ENCODE peak calls at places on chromosomes 7 and 10, in nine cellular contexts. One of them, this sample, is unnamed.

GRCh38 chr7:151871189-151871735 is 5.7 kb downstream of the PRKAG2 start:
- DNase-seq in activated CD4-positive, alpha-beta T cell treated with anti-CD3 and anti-CD28 coated beads, Interleukin-2, amount 50 U/mL, for 1 hour: no peak
- DNase-seq in AML-193: no peak
- DNase-seq in activated T-cell treated with anti-CD3 and anti-CD28 coated beads for 1 hour: no peak
- DNase-seq in posterior vena cava: no peak
- DNase-seq in M059J: no peak
- DNase-seq in NCI-H2081: no peak
- DNase-seq in HFF-Myc: no peak
- DNase-seq in iris pigment epithelial cell: no peak
- DNase-seq in this sample: no peak

GRCh38 chr7:92295391-92295790 is 49.6 kb downstream of the ANKIB1 start:
- DNase-seq in M059J: no peak
- DNase-seq in iris pigment epithelial cell: peak
- DNase-seq in NCI-H2081: no peak
- DNase-seq in HFF-Myc: no peak
- DNase-seq in AML-193: no peak
- DNase-seq in activated CD4-positive, alpha-beta T cell treated with anti-CD3 and anti-CD28 coated beads, Interleukin-2, amount 50 U/mL, for 1 hour: no peak
- DNase-seq in activated T-cell treated with anti-CD3 and anti-CD28 coated beads for 1 hour: no peak
- DNase-seq in posterior vena cava: no peak
- DNase-seq in this sample: no peak

GRCh38 chr7:36165802-36166201 is 12.7 kb downstream of the EEPD1 start:
- DNase-seq in iris pigment epithelial cell: no peak
- DNase-seq in HFF-Myc: no peak
- DNase-seq in NCI-H2081: no peak
- DNase-seq in AML-193: no peak
- DNase-seq in activated T-cell treated with anti-CD3 and anti-CD28 coated beads for 1 hour: no peak
- DNase-seq in posterior vena cava: no peak
- DNase-seq in M059J: no peak
- DNase-seq in activated CD4-positive, alpha-beta T cell treated with anti-CD3 and anti-CD28 coated beads, Interleukin-2, amount 50 U/mL, for 1 hour: no peak
- DNase-seq in this sample: no peak

GRCh38 chr10:130575756-130576285 is 439.6 kb downstream of the GLRX3 start:
- DNase-seq in NCI-H2081: no peak
- DNase-seq in posterior vena cava: no peak
- DNase-seq in M059J: no peak
- DNase-seq in AML-193: no peak
- DNase-seq in iris pigment epithelial cell: no peak
- DNase-seq in activated T-cell treated with anti-CD3 and anti-CD28 coated beads for 1 hour: no peak
- DNase-seq in HFF-Myc: no peak
- DNase-seq in activated CD4-positive, alpha-beta T cell treated with anti-CD3 and anti-CD28 coated beads, Interleukin-2, amount 50 U/mL, for 1 hour: no peak
- DNase-seq in this sample: no peak

GRCh38 chr10:21011433-21012018 is 114.4 kb upstream of the NEBL start:
- DNase-seq in activated T-cell treated with anti-CD3 and anti-CD28 coated beads for 1 hour: no peak
- DNase-seq in activated CD4-positive, alpha-beta T cell treated with anti-CD3 and anti-CD28 coated beads, Interleukin-2, amount 50 U/mL, for 1 hour: no peak
- DNase-seq in AML-193: no peak
- DNase-seq in posterior vena cava: no peak
- DNase-seq in NCI-H2081: no peak
- DNase-seq in HFF-Myc: no peak
- DNase-seq in iris pigment epithelial cell: no peak
- DNase-seq in M059J: no peak
- DNase-seq in this sample: no peak

GRCh38 chr10:80260295-80261243 is 28.9 kb downstream of the MAT1A start:
- DNase-seq in iris pigment epithelial cell: no peak
- DNase-seq in NCI-H2081: peak
- DNase-seq in posterior vena cava: no peak
- DNase-seq in activated T-cell treated with anti-CD3 and anti-CD28 coated beads for 1 hour: no peak
- DNase-seq in M059J: peak
- DNase-seq in HFF-Myc: no peak
- DNase-seq in activated CD4-positive, alpha-beta T cell treated with anti-CD3 and anti-CD28 coated beads, Interleukin-2, amount 50 U/mL, for 1 hour: peak
- DNase-seq in AML-193: peak
- DNase-seq in this sample: peak

GRCh38 chr7:3162286-3162685 is 118.6 kb upstream of the CARD11 start:
- DNase-seq in M059J: no peak
- DNase-seq in posterior vena cava: no peak
- DNase-seq in activated CD4-positive, alpha-beta T cell treated with anti-CD3 and anti-CD28 coated beads, Interleukin-2, amount 50 U/mL, for 1 hour: no peak
- DNase-seq in NCI-H2081: no peak
- DNase-seq in activated T-cell treated with anti-CD3 and anti-CD28 coated beads for 1 hour: no peak
- DNase-seq in HFF-Myc: no peak
- DNase-seq in AML-193: peak
- DNase-seq in iris pigment epithelial cell: peak
- DNase-seq in this sample: peak

GRCh38 chr10:74823791-74824183 is 2.6 kb upstream of the KAT6B start:
- DNase-seq in M059J: no peak
- DNase-seq in HFF-Myc: no peak
- DNase-seq in posterior vena cava: no peak
- DNase-seq in iris pigment epithelial cell: no peak
- DNase-seq in activated CD4-positive, alpha-beta T cell treated with anti-CD3 and anti-CD28 coated beads, Interleukin-2, amount 50 U/mL, for 1 hour: no peak
- DNase-seq in NCI-H2081: no peak
- DNase-seq in AML-193: no peak
- DNase-seq in activated T-cell treated with anti-CD3 and anti-CD28 coated beads for 1 hour: no peak
- DNase-seq in this sample: no peak

GRCh38 chr7:31058122-31058521 is 6.0 kb downstream of the ADCYAP1R1 start:
- DNase-seq in iris pigment epithelial cell: peak
- DNase-seq in posterior vena cava: no peak
- DNase-seq in M059J: peak
- DNase-seq in AML-193: no peak
- DNase-seq in NCI-H2081: no peak
- DNase-seq in activated T-cell treated with anti-CD3 and anti-CD28 coated beads for 1 hour: no peak
- DNase-seq in HFF-Myc: no peak
- DNase-seq in activated CD4-positive, alpha-beta T cell treated with anti-CD3 and anti-CD28 coated beads, Interleukin-2, amount 50 U/mL, for 1 hour: no peak
- DNase-seq in this sample: peak

GRCh38 chr7:35513192-35513591 is 181.7 kb downstream of the HERPUD2 start:
- DNase-seq in AML-193: no peak
- DNase-seq in M059J: no peak
- DNase-seq in activated CD4-positive, alpha-beta T cell treated with anti-CD3 and anti-CD28 coated beads, Interleukin-2, amount 50 U/mL, for 1 hour: no peak
- DNase-seq in posterior vena cava: no peak
- DNase-seq in iris pigment epithelial cell: no peak
- DNase-seq in activated T-cell treated with anti-CD3 and anti-CD28 coated beads for 1 hour: no peak
- DNase-seq in HFF-Myc: no peak
- DNase-seq in NCI-H2081: no peak
- DNase-seq in this sample: no peak

GRCh38 chr7:140672382-140673062 is at the start of gene ADCK2:
- DNase-seq in M059J: no peak
- DNase-seq in AML-193: peak
- DNase-seq in NCI-H2081: peak
- DNase-seq in activated CD4-positive, alpha-beta T cell treated with anti-CD3 and anti-CD28 coated beads, Interleukin-2, amount 50 U/mL, for 1 hour: peak
- DNase-seq in HFF-Myc: no peak
- DNase-seq in activated T-cell treated with anti-CD3 and anti-CD28 coated beads for 1 hour: peak
- DNase-seq in iris pigment epithelial cell: no peak
- DNase-seq in posterior vena cava: peak
- DNase-seq in this sample: peak

GRCh38 chr7:158549176-158549833 is 38.3 kb downstream of the PTPRN2 start:
- DNase-seq in posterior vena cava: peak
- DNase-seq in NCI-H2081: no peak
- DNase-seq in activated CD4-positive, alpha-beta T cell treated with anti-CD3 and anti-CD28 coated beads, Interleukin-2, amount 50 U/mL, for 1 hour: no peak
- DNase-seq in iris pigment epithelial cell: no peak
- DNase-seq in M059J: no peak
- DNase-seq in activated T-cell treated with anti-CD3 and anti-CD28 coated beads for 1 hour: no peak
- DNase-seq in HFF-Myc: no peak
- DNase-seq in AML-193: no peak
- DNase-seq in this sample: peak

GRCh38 chr7:20307901-20308300 is 22.8 kb upstream of the ITGB8 start:
- DNase-seq in iris pigment epithelial cell: no peak
- DNase-seq in activated CD4-positive, alpha-beta T cell treated with anti-CD3 and anti-CD28 coated beads, Interleukin-2, amount 50 U/mL, for 1 hour: no peak
- DNase-seq in activated T-cell treated with anti-CD3 and anti-CD28 coated beads for 1 hour: no peak
- DNase-seq in posterior vena cava: no peak
- DNase-seq in AML-193: no peak
- DNase-seq in HFF-Myc: no peak
- DNase-seq in NCI-H2081: no peak
- DNase-seq in M059J: peak
- DNase-seq in this sample: no peak

GRCh38 chr10:116926426-116926825 is 77.1 kb downstream of the ENO4 start:
- DNase-seq in NCI-H2081: no peak
- DNase-seq in AML-193: no peak
- DNase-seq in iris pigment epithelial cell: peak
- DNase-seq in M059J: no peak
- DNase-seq in activated CD4-positive, alpha-beta T cell treated with anti-CD3 and anti-CD28 coated beads, Interleukin-2, amount 50 U/mL, for 1 hour: no peak
- DNase-seq in HFF-Myc: no peak
- DNase-seq in posterior vena cava: no peak
- DNase-seq in activated T-cell treated with anti-CD3 and anti-CD28 coated beads for 1 hour: no peak
- DNase-seq in this sample: no peak

GRCh38 chr10:90742189-90742588 is 115.7 kb downstream of the HTR7 start:
- DNase-seq in AML-193: no peak
- DNase-seq in activated T-cell treated with anti-CD3 and anti-CD28 coated beads for 1 hour: no peak
- DNase-seq in iris pigment epithelial cell: peak
- DNase-seq in posterior vena cava: no peak
- DNase-seq in HFF-Myc: peak
- DNase-seq in NCI-H2081: no peak
- DNase-seq in activated CD4-positive, alpha-beta T cell treated with anti-CD3 and anti-CD28 coated beads, Interleukin-2, amount 50 U/mL, for 1 hour: no peak
- DNase-seq in M059J: peak
- DNase-seq in this sample: no peak

GRCh38 chr7:41103331-41103730 is 599.6 kb downstream of the INHBA start:
- DNase-seq in iris pigment epithelial cell: peak
- DNase-seq in HFF-Myc: no peak
- DNase-seq in activated CD4-positive, alpha-beta T cell treated with anti-CD3 and anti-CD28 coated beads, Interleukin-2, amount 50 U/mL, for 1 hour: no peak
- DNase-seq in M059J: peak
- DNase-seq in activated T-cell treated with anti-CD3 and anti-CD28 coated beads for 1 hour: no peak
- DNase-seq in AML-193: no peak
- DNase-seq in posterior vena cava: no peak
- DNase-seq in NCI-H2081: no peak
- DNase-seq in this sample: no peak

GRCh38 chr7:1563939-1564602 is 5.8 kb downstream of the PSMG3 start:
- DNase-seq in AML-193: no peak
- DNase-seq in iris pigment epithelial cell: no peak
- DNase-seq in activated T-cell treated with anti-CD3 and anti-CD28 coated beads for 1 hour: no peak
- DNase-seq in posterior vena cava: no peak
- DNase-seq in HFF-Myc: no peak
- DNase-seq in NCI-H2081: no peak
- DNase-seq in M059J: no peak
- DNase-seq in activated CD4-positive, alpha-beta T cell treated with anti-CD3 and anti-CD28 coated beads, Interleukin-2, amount 50 U/mL, for 1 hour: no peak
- DNase-seq in this sample: no peak

GRCh38 chr7:127770870-127771269 is 118.9 kb downstream of the SND1 start:
- DNase-seq in activated CD4-positive, alpha-beta T cell treated with anti-CD3 and anti-CD28 coated beads, Interleukin-2, amount 50 U/mL, for 1 hour: no peak
- DNase-seq in M059J: no peak
- DNase-seq in posterior vena cava: no peak
- DNase-seq in NCI-H2081: peak
- DNase-seq in HFF-Myc: no peak
- DNase-seq in AML-193: no peak
- DNase-seq in activated T-cell treated with anti-CD3 and anti-CD28 coated beads for 1 hour: no peak
- DNase-seq in iris pigment epithelial cell: no peak
- DNase-seq in this sample: no peak

GRCh38 chr7:47622946-47623640 is 41.2 kb upstream of the TNS3 start:
- DNase-seq in M059J: peak
- DNase-seq in HFF-Myc: peak
- DNase-seq in iris pigment epithelial cell: peak
- DNase-seq in NCI-H2081: no peak
- DNase-seq in posterior vena cava: no peak
- DNase-seq in activated CD4-positive, alpha-beta T cell treated with anti-CD3 and anti-CD28 coated beads, Interleukin-2, amount 50 U/mL, for 1 hour: no peak
- DNase-seq in AML-193: no peak
- DNase-seq in activated T-cell treated with anti-CD3 and anti-CD28 coated beads for 1 hour: no peak
- DNase-seq in this sample: no peak

GRCh38 chr7:5532520-5533335 is 109.1 kb upstream of the TNRC18 start:
- DNase-seq in AML-193: peak
- DNase-seq in posterior vena cava: peak
- DNase-seq in activated T-cell treated with anti-CD3 and anti-CD28 coated beads for 1 hour: no peak
- DNase-seq in M059J: no peak
- DNase-seq in activated CD4-positive, alpha-beta T cell treated with anti-CD3 and anti-CD28 coated beads, Interleukin-2, amount 50 U/mL, for 1 hour: peak
- DNase-seq in NCI-H2081: no peak
- DNase-seq in HFF-Myc: no peak
- DNase-seq in iris pigment epithelial cell: no peak
- DNase-seq in this sample: peak

This sample was measured in NB4.